ENCODE peak calls at places on chromosomes 1 and 21, in six cellular contexts. N, G, I, L, Z and A are unnamed samples.

GRCh38 chr1:222877854-222878253 is 63.0 kb downstream of the DISP1 start:
- DNase-seq in N (no peak), G (no peak), I (no peak), L (no peak), Z (no peak), A (peak; percentile 58)

GRCh38 chr1:243253211-243253926 is 1.7 kb downstream of the CEP170 start:
- DNase-seq in N (peak; percentile 32), G (no peak), I (no peak), L (no peak), Z (no peak), A (no peak)

GRCh38 chr1:151485685-151486255 is 25.4 kb upstream of the CGN start:
- DNase-seq in N (no peak), G (no peak), I (no peak), L (no peak), Z (no peak), A (no peak)

GRCh38 chr1:110594466-110595076 is 11.6 kb downstream of the KCNA2 start:
- DNase-seq in N (no peak), G (no peak), I (no peak), L (no peak), Z (no peak), A (no peak)

GRCh38 chr1:1361982-1362423 is 3.6 kb upstream of the MXRA8 start:
- DNase-seq in N (no peak), G (no peak), I (peak; percentile 87), L (no peak), Z (no peak), A (peak; percentile 86)

GRCh38 chr21:42465008-42465878 is 30.8 kb downstream of the RSPH1 start:
- DNase-seq in N (no peak), G (peak; percentile 32), I (no peak), L (no peak), Z (peak; percentile 17), A (peak; percentile 54)

GRCh38 chr1:12587981-12588620 is 29.9 kb downstream of the DHRS3 start:
- DNase-seq in N (no peak), G (no peak), I (no peak), L (no peak), Z (no peak), A (no peak)

GRCh38 chr1:20538760-20539551 is 13.4 kb upstream of the FAM43B start:
- DNase-seq in N (no peak), G (no peak), I (no peak), L (no peak), Z (no peak), A (no peak)

GRCh38 chr1:63821650-63822049 is 47.8 kb downstream of the ROR1 start:
- DNase-seq in N (no peak), G (no peak), I (peak; percentile 84), L (no peak), Z (no peak), A (peak; percentile 75)

GRCh38 chr1:68231627-68232303 is 558 bp downstream of the WLS start:
- DNase-seq in N (no peak), G (no peak), I (peak; percentile 83), L (no peak), Z (no peak), A (peak; percentile 85)

GRCh38 chr1:224058303-224058702 is 55.6 kb upstream of the FBXO28 start:
- DNase-seq in N (no peak), G (no peak), I (peak; percentile 70), L (no peak), Z (no peak), A (no peak)

GRCh38 chr1:1285102-1285571 is 4.9 kb downstream of the SCNN1D start:
- DNase-seq in N (no peak), G (no peak), I (no peak), L (no peak), Z (no peak), A (no peak)

GRCh38 chr1:179775009-179775408 is 31.9 kb downstream of the FAM163A start:
- DNase-seq in N (no peak), G (no peak), I (no peak), L (no peak), Z (no peak), A (no peak)

GRCh38 chr1:37131281-37131680 is 97.0 kb upstream of the GRIK3 start:
- DNase-seq in N (no peak), G (no peak), I (no peak), L (no peak), Z (no peak), A (no peak)

GRCh38 chr21:38796426-38796825 is 9.3 kb upstream of the ETS2 start:
- DNase-seq in N (no peak), G (no peak), I (peak; percentile 50), L (no peak), Z (no peak), A (peak; percentile 55)

GRCh38 chr1:227808566-227808965 is 6.9 kb upstream of the PRSS38 start:
- DNase-seq in N (no peak), G (no peak), I (no peak), L (no peak), Z (no peak), A (no peak)

GRCh38 chr1:59077739-59078503 is 219.0 kb upstream of the FGGY start:
- DNase-seq in N (no peak), G (no peak), I (no peak), L (no peak), Z (no peak), A (no peak)

GRCh38 chr1:69230223-69230622 is 337.5 kb upstream of the LRRC7 start:
- DNase-seq in N (no peak), G (no peak), I (no peak), L (no peak), Z (no peak), A (no peak)

GRCh38 chr1:182624582-182624981 is 20.4 kb upstream of the RGS16 start:
- DNase-seq in N (no peak), G (no peak), I (no peak), L (no peak), Z (no peak), A (no peak)

GRCh38 chr1:23563003-23563402 is 3.7 kb upstream of the ID3 start:
- DNase-seq in N (no peak), G (no peak), I (no peak), L (no peak), Z (no peak), A (no peak)

GRCh38 chr1:154848983-154849382 is 21.1 kb downstream of the KCNN3 start:
- DNase-seq in N (no peak), G (no peak), I (no peak), L (no peak), Z (no peak), A (no peak)

GRCh38 chr1:3775248-3775497 is 2.6 kb downstream of the SMIM1 start:
- DNase-seq in N (no peak), G (no peak), I (no peak), L (no peak), Z (no peak), A (no peak)

GRCh38 chr21:42561742-42562141 is 48.1 kb downstream of the SLC37A1 start:
- DNase-seq in N (peak; percentile 27), G (peak; percentile 68), I (no peak), L (no peak), Z (no peak), A (no peak)

GRCh38 chr1:214143015-214143775 is 137.8 kb upstream of the SMYD2 start:
- DNase-seq in N (no peak), G (no peak), I (no peak), L (no peak), Z (no peak), A (no peak)

GRCh38 chr1:110210604-110211502 is 739 bp downstream of the KCNC4 start:
- DNase-seq in N (peak; percentile 71), G (peak; percentile 36), I (no peak), L (peak; percentile 40), Z (peak; percentile 61), A (peak; percentile 41)

GRCh38 chr1:58804853-58805252 is 21.0 kb upstream of the JUN start:
- DNase-seq in N (no peak), G (no peak), I (no peak), L (no peak), Z (no peak), A (no peak)

GRCh38 chr1:23664837-23665795 is 26.5 kb upstream of the RPL11 start:
- DNase-seq in N (peak; percentile 52), G (peak; percentile 55), I (peak; percentile 13), L (no peak), Z (no peak), A (peak; percentile 66)

GRCh38 chr1:44489481-44489880 is 84.4 kb downstream of the RNF220 start:
- DNase-seq in N (no peak), G (no peak), I (no peak), L (no peak), Z (no peak), A (peak; percentile 21)

GRCh38 chr1:75796376-75797272 is at the start of gene MSH4:
- DNase-seq in N (no peak), G (no peak), I (no peak), L (no peak), Z (no peak), A (no peak)